ENCODE peak calls at places on chromosome X, in five cellular contexts. A is left colon; V is OCI-M1; D is cardiac muscle cell; Q is activated T-helper 1 cell treated with anti-CD3 and anti-CD28 coated beads, Interleukin-2, amount 50 U/mL, for 16 hours. C is an unnamed sample.

GRCh38 chrX:46627044-46627443 is 53.5 kb downstream of the CHST7 start:
- DNase-seq in A (no peak), V (no peak), D (no peak), Q (no peak), C (no peak)

GRCh38 chrX:134544189-134544588 is 84.2 kb downstream of the HPRT1 start:
- DNase-seq in A (no peak), V (no peak), D (no peak), Q (no peak), C (no peak)

GRCh38 chrX:920234-920799 is 289.7 kb downstream of the SHOX start:
- DNase-seq in A (no peak), V (no peak), D (no peak), Q (no peak), C (no peak)

GRCh38 chrX:14832151-14832550 is 40.7 kb downstream of the FANCB start:
- DNase-seq in A (no peak), V (no peak), D (no peak), Q (no peak), C (no peak)

GRCh38 chrX:77431227-77431626 is 16.0 kb upstream of the FGF16 start:
- DNase-seq in A (no peak), V (peak), D (no peak), Q (no peak), C (no peak)

GRCh38 chrX:80223922-80224579 is 196.2 kb upstream of the TENT5D start:
- DNase-seq in A (no peak), V (peak), D (no peak), Q (no peak), C (no peak)

GRCh38 chrX:112746812-112747630 is 67.3 kb upstream of the LHFPL1 start:
- DNase-seq in A (no peak), V (peak), D (no peak), Q (no peak), C (no peak)

GRCh38 chrX:49184294-49185061 is 1.7 kb downstream of the PRICKLE3 start:
- DNase-seq in A (peak), V (no peak), D (peak), Q (no peak), C (peak)

GRCh38 chrX:77622672-77623071 is 163.3 kb downstream of the ATRX start:
- DNase-seq in A (no peak), V (no peak), D (no peak), Q (no peak), C (no peak)

GRCh38 chrX:40108959-40109287 is 11.2 kb upstream of the BCOR start:
- DNase-seq in A (peak), V (peak), D (peak), Q (peak), C (peak)

GRCh38 chrX:19857131-19857530 is 30.3 kb downstream of the SH3KBP1 start:
- DNase-seq in A (no peak), V (no peak), D (no peak), Q (no peak), C (no peak)